ENCODE peak calls at places on chromosome 6, in six cellular contexts. One of them, this sample, is unnamed.

GRCh38 chr6:108689279-108690161 is 128.8 kb downstream of the FOXO3 start:
- DNase-seq in brain microvascular endothelial cell: peak
- DNase-seq in fibroblast of villous mesenchyme: peak
- DNase-seq in vagina: peak
- DNase-seq in fibroblast of mammary gland: peak
- DNase-seq in fibroblast of the aortic adventitia: peak
- DNase-seq in this sample: peak

GRCh38 chr6:89035252-89036106 is 45.1 kb upstream of the PNRC1 start:
- DNase-seq in vagina: peak
- DNase-seq in brain microvascular endothelial cell: peak
- DNase-seq in fibroblast of villous mesenchyme: peak
- DNase-seq in fibroblast of mammary gland: peak
- DNase-seq in fibroblast of the aortic adventitia: peak
- DNase-seq in this sample: peak

GRCh38 chr6:46011241-46012085 is 4.2 kb downstream of the CLIC5 start:
- DNase-seq in fibroblast of mammary gland: no peak
- DNase-seq in fibroblast of the aortic adventitia: no peak
- DNase-seq in brain microvascular endothelial cell: peak
- DNase-seq in vagina: no peak
- DNase-seq in fibroblast of villous mesenchyme: peak
- DNase-seq in this sample: no peak

GRCh38 chr6:152457949-152458624 is 179.1 kb downstream of the SYNE1 start:
- DNase-seq in fibroblast of mammary gland: no peak
- DNase-seq in fibroblast of the aortic adventitia: no peak
- DNase-seq in vagina: no peak
- DNase-seq in brain microvascular endothelial cell: no peak
- DNase-seq in fibroblast of villous mesenchyme: peak
- DNase-seq in this sample: no peak

GRCh38 chr6:150214310-150214709 is 71.5 kb downstream of the PPP1R14C start:
- DNase-seq in vagina: no peak
- DNase-seq in fibroblast of the aortic adventitia: no peak
- DNase-seq in brain microvascular endothelial cell: no peak
- DNase-seq in fibroblast of villous mesenchyme: no peak
- DNase-seq in fibroblast of mammary gland: no peak
- DNase-seq in this sample: no peak

GRCh38 chr6:87494761-87495422 is 22.1 kb downstream of the SLC35A1 start:
- DNase-seq in vagina: no peak
- DNase-seq in fibroblast of villous mesenchyme: no peak
- DNase-seq in fibroblast of mammary gland: no peak
- DNase-seq in brain microvascular endothelial cell: no peak
- DNase-seq in fibroblast of the aortic adventitia: no peak
- DNase-seq in this sample: no peak

GRCh38 chr6:125886914-125887313 is 69.7 kb upstream of the HINT3 start:
- DNase-seq in brain microvascular endothelial cell: no peak
- DNase-seq in fibroblast of mammary gland: no peak
- DNase-seq in fibroblast of the aortic adventitia: no peak
- DNase-seq in vagina: no peak
- DNase-seq in fibroblast of villous mesenchyme: no peak
- DNase-seq in this sample: no peak

GRCh38 chr6:106631356-106631755 is 2.0 kb downstream of the QRSL1 start:
- DNase-seq in vagina: no peak
- DNase-seq in brain microvascular endothelial cell: no peak
- DNase-seq in fibroblast of villous mesenchyme: no peak
- DNase-seq in fibroblast of the aortic adventitia: peak
- DNase-seq in fibroblast of mammary gland: peak
- DNase-seq in this sample: peak

GRCh38 chr6:91569071-91569470 is 982.2 kb upstream of the MAP3K7 start:
- DNase-seq in fibroblast of mammary gland: no peak
- DNase-seq in brain microvascular endothelial cell: peak
- DNase-seq in fibroblast of villous mesenchyme: peak
- DNase-seq in fibroblast of the aortic adventitia: no peak
- DNase-seq in vagina: no peak
- DNase-seq in this sample: no peak

GRCh38 chr6:107614828-107615227 is 124.9 kb downstream of the SOBP start:
- DNase-seq in vagina: no peak
- DNase-seq in fibroblast of mammary gland: no peak
- DNase-seq in fibroblast of villous mesenchyme: no peak
- DNase-seq in fibroblast of the aortic adventitia: no peak
- DNase-seq in brain microvascular endothelial cell: no peak
- DNase-seq in this sample: no peak

GRCh38 chr6:105476978-105477377 is 74.1 kb upstream of the PREP start:
- DNase-seq in fibroblast of villous mesenchyme: no peak
- DNase-seq in fibroblast of the aortic adventitia: no peak
- DNase-seq in fibroblast of mammary gland: no peak
- DNase-seq in vagina: no peak
- DNase-seq in brain microvascular endothelial cell: no peak
- DNase-seq in this sample: no peak

DNA sequence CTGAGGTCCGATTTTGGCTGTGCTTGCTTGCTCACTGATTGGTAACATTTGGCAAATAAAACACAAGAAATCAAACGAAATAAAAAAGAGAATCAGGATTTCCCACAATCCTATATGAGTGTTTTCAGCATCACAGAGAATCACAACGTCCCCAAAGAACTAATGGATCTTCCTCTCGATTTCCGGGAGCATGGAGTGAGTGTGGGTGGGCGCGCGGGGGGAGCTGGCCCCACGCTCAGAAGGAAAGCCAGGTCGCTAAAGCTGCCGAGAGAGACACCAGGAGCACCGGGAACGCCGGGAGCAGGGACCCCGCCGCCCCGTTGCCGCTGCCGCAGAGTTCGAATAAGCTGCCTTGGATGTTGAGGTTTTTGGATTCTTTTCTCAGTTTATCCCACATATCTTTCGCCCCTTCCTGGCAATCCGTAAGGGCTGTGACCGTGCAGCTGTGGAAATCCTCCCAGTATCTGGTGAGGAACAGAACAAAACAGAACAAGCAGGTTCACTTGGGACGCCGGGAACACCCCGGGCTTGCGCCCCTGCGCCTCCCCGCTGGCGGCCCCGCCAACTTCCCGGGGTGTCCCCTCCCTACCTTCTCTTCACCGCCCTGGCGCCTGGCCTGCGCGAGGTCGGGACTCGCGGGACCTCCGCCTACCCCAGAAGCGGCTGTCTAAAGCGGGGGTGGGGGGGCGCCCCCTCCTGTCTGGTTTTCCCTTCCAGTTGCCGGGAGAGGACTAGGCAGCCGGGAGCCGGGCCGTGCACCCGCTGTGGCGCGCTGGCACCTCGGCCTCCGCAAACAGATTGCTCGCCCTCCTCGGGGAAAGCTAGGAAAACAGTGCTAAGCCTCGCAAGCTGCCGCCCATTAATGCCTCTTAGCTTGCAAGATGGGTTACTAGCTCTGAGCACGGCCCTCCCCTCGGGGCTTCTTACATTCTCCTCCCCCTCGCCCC is 7.7 kb downstream of the NRN1 start:
- DNase-seq in fibroblast of villous mesenchyme: no peak
- DNase-seq in fibroblast of the aortic adventitia: no peak
- DNase-seq in brain microvascular endothelial cell: no peak
- DNase-seq in vagina: no peak
- DNase-seq in fibroblast of mammary gland: peak
- DNase-seq in this sample: no peak
- H3K4me3 ChIP-seq in fibroblast of villous mesenchyme: no peak
- H3K4me3 ChIP-seq in fibroblast of the aortic adventitia: no peak
- H3K4me3 ChIP-seq in brain microvascular endothelial cell: peak
- H3K4me3 ChIP-seq in vagina: no peak
- H3K4me3 ChIP-seq in fibroblast of mammary gland: peak
- H3K4me3 ChIP-seq in this sample: no peak

DNA sequence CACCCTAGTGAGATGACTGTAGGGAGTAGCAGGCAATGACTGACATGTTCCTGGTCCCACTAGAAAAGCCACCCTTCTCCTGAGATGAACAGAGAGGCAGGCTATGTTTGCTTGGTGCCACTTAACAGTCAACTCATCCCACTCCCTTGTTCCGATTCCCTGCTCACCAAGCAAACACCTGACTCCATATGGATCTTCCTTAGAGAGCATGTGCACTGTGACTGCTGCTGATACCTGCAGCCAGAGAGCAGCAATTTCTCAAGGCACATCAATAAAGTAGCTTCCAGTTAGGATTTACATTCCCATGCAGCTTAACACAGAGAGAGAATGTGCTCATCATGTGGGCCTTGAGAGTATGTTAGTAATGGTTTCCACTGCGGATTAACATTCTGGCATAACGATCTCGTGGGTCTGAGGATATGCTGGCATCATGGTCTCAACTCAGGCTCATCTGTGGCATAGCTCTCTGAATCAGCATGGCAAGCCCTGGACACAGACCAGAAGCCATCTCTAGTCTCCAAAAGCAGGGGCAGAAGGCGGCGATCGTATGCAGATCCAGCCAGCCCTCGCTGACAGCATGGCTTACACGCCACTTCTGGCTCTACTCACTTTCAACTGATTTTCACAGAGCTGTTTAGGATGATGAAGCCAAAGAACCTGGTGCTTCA is 43.9 kb downstream of the ATXN1 start:
- DNase-seq in fibroblast of villous mesenchyme: no peak
- DNase-seq in fibroblast of mammary gland: no peak
- DNase-seq in fibroblast of the aortic adventitia: no peak
- DNase-seq in brain microvascular endothelial cell: no peak
- DNase-seq in vagina: no peak
- DNase-seq in this sample: no peak
- TF ChIP-seq CTCF in fibroblast of villous mesenchyme: no peak
- TF ChIP-seq CTCF in fibroblast of mammary gland: no peak
- TF ChIP-seq CTCF in fibroblast of the aortic adventitia: no peak
- TF ChIP-seq CTCF in brain microvascular endothelial cell: no peak
- TF ChIP-seq CTCF in vagina: no peak
- TF ChIP-seq CTCF in this sample: no peak

GRCh38 chr6:159042824-159043181 is 2.0 kb downstream of the TAGAP start:
- DNase-seq in fibroblast of mammary gland: no peak
- DNase-seq in vagina: no peak
- DNase-seq in fibroblast of the aortic adventitia: no peak
- DNase-seq in brain microvascular endothelial cell: no peak
- DNase-seq in fibroblast of villous mesenchyme: no peak
- DNase-seq in this sample: no peak
- H3K4me3 ChIP-seq in fibroblast of mammary gland: no peak
- H3K4me3 ChIP-seq in vagina: no peak
- H3K4me3 ChIP-seq in fibroblast of the aortic adventitia: no peak
- H3K4me3 ChIP-seq in brain microvascular endothelial cell: no peak
- H3K4me3 ChIP-seq in fibroblast of villous mesenchyme: no peak
- H3K4me3 ChIP-seq in this sample: no peak

DNA sequence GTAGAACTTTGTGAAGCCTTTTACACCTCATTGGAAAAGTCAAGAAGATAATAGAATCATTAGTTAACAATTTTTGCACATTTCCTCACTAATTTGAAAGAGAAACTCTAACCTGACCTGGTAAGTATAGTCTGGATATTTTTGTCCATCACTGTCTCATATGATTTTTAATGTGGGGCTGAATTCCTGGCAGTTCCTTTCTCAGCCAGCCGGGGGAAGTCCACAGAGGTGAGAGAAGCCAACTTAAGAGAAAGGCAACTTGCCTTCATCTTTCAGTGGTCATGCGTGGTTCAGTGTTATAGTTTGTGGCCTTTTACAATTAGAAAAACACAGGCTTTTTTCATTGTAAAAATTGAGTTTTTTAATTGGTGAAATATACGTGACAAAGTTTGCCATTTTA is 80.6 kb downstream of the CDYL start:
- DNase-seq in fibroblast of mammary gland: no peak
- DNase-seq in vagina: no peak
- DNase-seq in fibroblast of villous mesenchyme: no peak
- DNase-seq in fibroblast of the aortic adventitia: no peak
- DNase-seq in brain microvascular endothelial cell: no peak
- DNase-seq in this sample: no peak
- TF ChIP-seq CTCF in fibroblast of mammary gland: peak
- TF ChIP-seq CTCF in vagina: no peak
- TF ChIP-seq CTCF in fibroblast of villous mesenchyme: peak
- TF ChIP-seq CTCF in fibroblast of the aortic adventitia: peak
- TF ChIP-seq CTCF in brain microvascular endothelial cell: peak
- TF ChIP-seq CTCF in this sample: no peak

GRCh38 chr6:134686071-134686470 is 263.8 kb downstream of the ALDH8A1 start:
- DNase-seq in brain microvascular endothelial cell: no peak
- DNase-seq in vagina: no peak
- DNase-seq in fibroblast of villous mesenchyme: no peak
- DNase-seq in fibroblast of the aortic adventitia: peak
- DNase-seq in fibroblast of mammary gland: peak
- DNase-seq in this sample: peak

GRCh38 chr6:134691180-134691579 is 258.7 kb downstream of the ALDH8A1 start:
- DNase-seq in brain microvascular endothelial cell: peak
- DNase-seq in fibroblast of the aortic adventitia: no peak
- DNase-seq in fibroblast of mammary gland: no peak
- DNase-seq in fibroblast of villous mesenchyme: no peak
- DNase-seq in vagina: no peak
- DNase-seq in this sample: no peak

GRCh38 chr6:134692008-134692407 is 257.9 kb downstream of the ALDH8A1 start:
- DNase-seq in fibroblast of the aortic adventitia: no peak
- DNase-seq in fibroblast of mammary gland: no peak
- DNase-seq in brain microvascular endothelial cell: no peak
- DNase-seq in vagina: no peak
- DNase-seq in fibroblast of villous mesenchyme: no peak
- DNase-seq in this sample: no peak

GRCh38 chr6:134689676-134690447 is 260.0 kb downstream of the ALDH8A1 start:
- DNase-seq in brain microvascular endothelial cell: no peak
- DNase-seq in fibroblast of the aortic adventitia: no peak
- DNase-seq in fibroblast of villous mesenchyme: no peak
- DNase-seq in fibroblast of mammary gland: no peak
- DNase-seq in vagina: no peak
- DNase-seq in this sample: no peak

GRCh38 chr6:134689177-134689576 is 260.7 kb downstream of the ALDH8A1 start:
- DNase-seq in fibroblast of mammary gland: no peak
- DNase-seq in vagina: no peak
- DNase-seq in brain microvascular endothelial cell: no peak
- DNase-seq in fibroblast of the aortic adventitia: no peak
- DNase-seq in fibroblast of villous mesenchyme: no peak
- DNase-seq in this sample: no peak
- H3K4me3 ChIP-seq in fibroblast of mammary gland: no peak
- H3K4me3 ChIP-seq in vagina: no peak
- H3K4me3 ChIP-seq in brain microvascular endothelial cell: no peak
- H3K4me3 ChIP-seq in fibroblast of the aortic adventitia: no peak
- H3K4me3 ChIP-seq in fibroblast of villous mesenchyme: no peak
- H3K4me3 ChIP-seq in this sample: no peak

DNA sequence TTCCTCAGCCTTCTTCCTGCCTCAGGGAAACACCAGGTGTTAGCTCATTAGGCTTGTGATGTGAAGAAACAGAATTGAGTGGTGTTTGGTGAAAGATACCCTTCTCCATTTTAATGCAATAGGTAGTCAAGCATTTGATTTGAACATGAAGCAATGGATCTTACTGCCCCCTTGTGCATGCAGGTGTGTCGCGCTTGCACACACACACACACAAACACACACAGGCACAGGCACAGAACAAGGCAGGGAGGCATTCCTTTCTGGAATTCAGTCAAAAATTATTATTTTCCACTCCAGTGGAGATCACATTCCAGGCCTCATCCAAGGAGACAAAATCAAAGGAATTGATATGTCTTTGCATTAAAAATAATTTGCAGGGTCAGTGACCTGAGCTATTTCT is 667.0 kb upstream of the MARCKS start:
- DNase-seq in vagina: no peak
- DNase-seq in brain microvascular endothelial cell: no peak
- DNase-seq in fibroblast of mammary gland: peak
- DNase-seq in fibroblast of the aortic adventitia: no peak
- DNase-seq in fibroblast of villous mesenchyme: no peak
- DNase-seq in this sample: no peak
- TF ChIP-seq CTCF in vagina: no peak
- TF ChIP-seq CTCF in brain microvascular endothelial cell: peak
- TF ChIP-seq CTCF in fibroblast of mammary gland: peak
- TF ChIP-seq CTCF in fibroblast of the aortic adventitia: no peak
- TF ChIP-seq CTCF in fibroblast of villous mesenchyme: no peak
- TF ChIP-seq CTCF in this sample: peak